ENCODE peak calls at places on chromosomes 7 and 10, in four cellular contexts. T is mesendoderm, W is IMR-90, R is H9. H is an unnamed sample.

GRCh38 chr10:97015199-97015693 is 170.5 kb downstream of the SLIT1 start:
- DNase-seq in T (no peak), W (no peak), R (no peak), H (no peak)

GRCh38 chr10:48742891-48743845 is 58.5 kb downstream of the WDFY4 start:
- DNase-seq in T (peak), W (no peak), R (no peak), H (no peak)

GRCh38 chr10:93219347-93219746 is 145.7 kb downstream of the CYP26A1 start:
- DNase-seq in T (no peak), W (peak), R (no peak), H (peak)

GRCh38 chr7:44884553-44885393 is 557 bp downstream of the PURB start:
- DNase-seq in T (peak), W (peak), R (peak), H (peak)

GRCh38 chr7:78427209-78427608 is 628.6 kb downstream of the PHTF2 start:
- DNase-seq in T (no peak), W (no peak), R (no peak), H (no peak)

GRCh38 chr10:70115948-70116682 is 16.5 kb downstream of the AIFM2 start:
- DNase-seq in T (peak), W (peak), R (peak), H (peak)

GRCh38 chr10:100730739-100731602 is 14.4 kb upstream of the PAX2 start:
- DNase-seq in T (peak), W (peak), R (no peak), H (peak)

GRCh38 chr7:105268511-105269392 is 120.0 kb downstream of the SRPK2 start:
- DNase-seq in T (no peak), W (peak), R (no peak), H (no peak)

GRCh38 chr7:2460641-2461040 is 15.6 kb downstream of the GRIFIN start:
- DNase-seq in T (no peak), W (no peak), R (no peak), H (no peak)

GRCh38 chr7:130154131-130154500 is 51.1 kb downstream of the TMEM209 start:
- DNase-seq in T (no peak), W (no peak), R (no peak), H (no peak)

GRCh38 chr10:52353960-52354394 is 39.9 kb downstream of the DKK1 start:
- DNase-seq in T (no peak), W (peak), R (no peak), H (no peak)

GRCh38 chr7:117682681-117683385 is 190.4 kb downstream of the CTTNBP2 start:
- DNase-seq in T (peak), W (peak), R (no peak), H (peak)

GRCh38 chr10:60349426-60349825 is 40.2 kb downstream of the ANK3 start:
- DNase-seq in T (no peak), W (no peak), R (no peak), H (no peak)

GRCh38 chr10:112716924-112717348 is 233.1 kb upstream of the TCF7L2 start:
- DNase-seq in T (peak), W (peak), R (no peak), H (no peak)

GRCh38 chr10:34687434-34688205 is 127.5 kb downstream of the PARD3 start:
- DNase-seq in T (no peak), W (peak), R (no peak), H (no peak)

GRCh38 chr10:79163663-79163970 is 94.9 kb downstream of the ZMIZ1 start:
- DNase-seq in T (no peak), W (no peak), R (no peak), H (no peak)

GRCh38 chr10:79166741-79167140 is 98.0 kb downstream of the ZMIZ1 start:
- DNase-seq in T (no peak), W (no peak), R (no peak), H (no peak)

GRCh38 chr10:79166312-79166721 is 97.6 kb downstream of the ZMIZ1 start:
- DNase-seq in T (no peak), W (no peak), R (no peak), H (no peak)

GRCh38 chr10:79164075-79164474 is 95.3 kb downstream of the ZMIZ1 start:
- DNase-seq in T (no peak), W (no peak), R (no peak), H (no peak)

DNA sequence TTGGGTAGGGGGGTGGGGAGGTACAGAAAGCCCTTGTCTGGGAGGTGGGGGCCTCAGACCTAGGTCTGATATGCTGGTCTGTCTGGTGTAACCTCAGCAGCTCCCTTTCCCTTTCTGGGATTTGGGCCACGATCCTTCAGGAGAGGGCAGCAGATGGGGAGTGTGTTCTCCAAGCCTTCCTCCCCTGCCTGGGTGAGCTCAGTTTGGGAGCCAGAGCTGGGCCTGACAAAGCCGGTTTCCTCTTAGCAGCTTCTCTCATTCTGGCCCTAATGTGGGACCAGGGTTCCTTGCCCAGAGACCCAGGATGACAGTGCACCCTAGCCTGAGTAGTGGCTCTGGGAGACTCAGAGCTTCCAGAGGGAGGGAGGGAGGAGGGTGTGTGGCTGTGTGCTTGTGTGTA is 96.3 kb downstream of the ZMIZ1 start:
- DNase-seq in T (no peak), W (no peak), R (no peak), H (no peak)
- H2BK5ac ChIP-seq in T (no peak), W (peak), R (no peak), H (no peak)

GRCh38 chr10:29256531-29256930 is 32.3 kb upstream of the LYZL1 start:
- DNase-seq in T (no peak), W (no peak), R (no peak), H (no peak)

GRCh38 chr10:29256019-29256418 is 32.9 kb upstream of the LYZL1 start:
- DNase-seq in T (no peak), W (no peak), R (no peak), H (no peak)

GRCh38 chr10:29257106-29257783 is 31.6 kb upstream of the LYZL1 start:
- DNase-seq in T (peak), W (peak), R (no peak), H (peak)

GRCh38 chr10:29257784-29258135 is 31.1 kb upstream of the LYZL1 start:
- DNase-seq in T (no peak), W (no peak), R (no peak), H (no peak)

GRCh38 chr10:29259498-29259897 is 29.4 kb upstream of the LYZL1 start:
- DNase-seq in T (no peak), W (no peak), R (no peak), H (no peak)
- H2BK120ac ChIP-seq in T (no peak), W (no peak), R (no peak), H (peak)

GRCh38 chr10:27981744-27982143 is 17.1 kb downstream of the ODAD2 start:
- DNase-seq in T (no peak), W (no peak), R (no peak), H (no peak)

GRCh38 chr10:27983144-27983543 is 15.7 kb downstream of the ODAD2 start:
- DNase-seq in T (no peak), W (no peak), R (no peak), H (no peak)

DNA sequence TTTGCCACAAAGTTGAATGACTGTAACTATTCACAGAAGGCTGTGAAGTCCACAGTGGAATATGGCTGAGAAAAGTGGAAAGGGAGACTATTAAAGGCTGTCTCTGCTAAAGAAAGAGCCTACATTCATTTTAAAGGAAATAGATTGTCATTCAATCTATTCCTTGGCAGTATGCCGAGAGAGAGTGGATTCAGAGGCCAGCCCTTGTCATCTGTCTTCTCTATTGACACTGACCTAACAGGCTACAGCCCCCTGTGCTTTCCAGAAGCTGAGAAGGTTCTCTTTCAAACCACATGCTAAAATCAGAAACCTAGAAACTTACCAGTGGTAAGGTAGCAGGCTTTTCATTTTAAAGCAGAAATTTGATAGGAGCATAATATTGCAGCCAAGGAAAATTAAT is 12.0 kb downstream of the ODAD2 start:
- DNase-seq in T (no peak), W (no peak), R (no peak), H (no peak)
- H2BK5ac ChIP-seq in T (no peak), W (no peak), R (no peak), H (no peak)

DNA sequence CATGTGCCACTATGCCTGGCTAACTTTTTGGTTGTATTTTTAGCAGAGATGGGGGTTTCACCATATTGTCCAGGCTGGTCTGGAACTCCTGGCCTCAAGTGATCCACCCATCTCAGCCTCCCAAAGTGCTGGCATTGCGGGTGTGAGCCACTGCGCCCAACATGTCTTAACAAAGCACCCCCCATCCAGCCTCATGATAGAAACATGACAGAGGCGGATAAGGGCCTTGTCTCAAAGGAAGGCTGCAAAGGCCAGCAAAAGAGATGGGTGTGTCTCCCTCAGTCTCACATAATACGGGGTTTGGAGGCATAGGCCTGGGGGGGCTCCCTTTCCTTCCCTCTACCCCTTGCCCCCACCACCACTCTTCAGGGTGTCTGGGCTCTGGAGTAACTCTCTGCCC is 93.2 kb downstream of the SH3PXD2A start:
- DNase-seq in T (no peak), W (no peak), R (no peak), H (no peak)
- H2BK120ac ChIP-seq in T (no peak), W (peak), R (no peak), H (no peak)

GRCh38 chr10:119665901-119666708 is 14.9 kb downstream of the BAG3 start:
- DNase-seq in T (no peak), W (peak), R (no peak), H (peak)
- H2BK5ac ChIP-seq in T (no peak), W (peak), R (no peak), H (peak)

GRCh38 chr10:71266147-71266917 is 52.7 kb upstream of the SLC29A3 start:
- DNase-seq in T (peak), W (peak), R (no peak), H (no peak)
- H2BK120ac ChIP-seq in T (no peak), W (peak), R (no peak), H (no peak)

DNA sequence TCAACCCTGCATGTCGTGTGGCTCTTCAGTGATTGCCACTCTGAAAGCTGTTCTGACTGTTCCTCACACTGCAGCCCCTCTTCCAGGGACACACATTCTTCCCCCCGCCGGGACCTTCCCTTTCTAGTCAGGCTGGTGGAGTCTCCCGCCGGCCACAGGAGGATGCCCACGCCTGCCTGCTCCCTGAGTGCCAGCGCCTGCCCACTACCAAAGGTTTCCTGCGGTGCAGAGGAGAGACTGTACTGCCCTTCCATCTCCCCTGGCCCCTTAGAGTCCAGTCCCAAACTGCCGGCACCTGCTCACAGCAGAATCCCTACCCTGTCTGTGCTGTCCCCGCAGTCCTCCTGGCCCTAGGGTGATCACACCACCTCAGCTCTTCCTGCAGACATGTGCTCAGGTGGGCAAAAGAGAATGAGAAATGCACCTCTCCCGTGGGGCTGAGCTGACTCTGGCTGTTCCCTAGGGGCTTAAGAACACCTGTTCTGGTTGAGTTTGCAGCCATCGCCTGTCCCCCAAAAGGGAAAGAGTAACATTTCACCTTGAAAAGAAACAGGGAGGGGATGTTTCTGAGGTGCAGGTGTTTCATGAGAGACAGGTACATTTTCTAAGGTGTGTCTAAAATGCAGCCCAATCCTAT is 1.4 kb downstream of the PODXL start:
- DNase-seq in T (no peak), W (no peak), R (no peak), H (no peak)
- H2BK5ac ChIP-seq in T (peak), W (no peak), R (no peak), H (no peak)

GRCh38 chr10:50623299-50624153 is at the start of gene SGMS1:
- DNase-seq in T (peak), W (peak), R (peak), H (peak)

GRCh38 chr10:50622497-50623298 is 1.1 kb downstream of the SGMS1 start:
- DNase-seq in T (peak), W (peak), R (no peak), H (peak)

GRCh38 chr10:50625663-50626062 is 1.9 kb upstream of the SGMS1 start:
- DNase-seq in T (peak), W (no peak), R (no peak), H (no peak)

GRCh38 chr10:50624154-50624865 is 554 bp upstream of the SGMS1 start:
- DNase-seq in T (peak), W (peak), R (peak), H (peak)

DNA sequence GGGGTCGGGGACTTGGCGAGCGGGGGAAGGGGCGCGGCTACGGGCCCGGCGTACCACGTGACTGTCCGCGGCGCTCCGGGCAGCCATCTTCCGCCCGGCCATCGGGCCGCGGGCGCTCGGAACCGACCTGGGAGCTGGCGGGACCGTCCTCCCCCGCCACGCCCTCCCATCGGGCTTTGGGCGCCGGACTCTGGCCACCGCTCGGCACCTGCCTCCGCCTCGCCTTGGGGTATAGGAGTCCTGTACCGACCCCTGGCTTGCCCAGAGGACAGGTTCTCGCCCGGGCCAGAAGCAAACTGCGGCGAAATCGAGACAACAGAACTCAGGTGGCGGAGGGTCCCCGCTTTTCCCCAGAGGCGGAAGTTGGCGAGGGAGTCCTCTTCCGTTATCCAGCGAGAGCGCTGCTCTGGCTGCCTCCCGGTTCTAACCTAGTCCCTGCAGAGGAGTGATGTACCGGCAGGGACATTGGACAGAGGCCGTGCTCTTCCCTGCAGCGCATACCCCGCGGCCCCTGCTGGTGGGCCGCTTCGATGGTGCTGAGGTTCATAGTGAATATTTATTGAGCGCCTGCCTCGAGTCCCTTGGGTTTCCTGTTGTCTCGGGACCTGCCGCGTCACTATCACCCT is 1.2 kb upstream of the SGMS1 start:
- DNase-seq in T (peak), W (peak), R (peak), H (peak)
- H2BK120ac ChIP-seq in T (no peak), W (peak), R (peak), H (peak)

GRCh38 chr10:133481086-133481643 is 27.4 kb downstream of the SCART1 start:
- DNase-seq in T (no peak), W (no peak), R (no peak), H (no peak)
- H2BK5ac ChIP-seq in T (no peak), W (no peak), R (no peak), H (no peak)

GRCh38 chr7:99616359-99617186 is at the start of gene ZSCAN25:
- DNase-seq in T (peak), W (peak), R (peak), H (peak)
- H2BK120ac ChIP-seq in T (peak), W (peak), R (no peak), H (peak)

H was measured in trophoblast cell.